ENCODE peak calls at places on chromosome 2, in seven cellular contexts. One of them, this sample, is unnamed.

GRCh38 chr2:169393068-169393590 is 30.8 kb upstream of the LRP2 start:
- DNase-seq in IMR-90: no peak
- DNase-seq in GM10248: peak
- DNase-seq in right atrium auricular region: no peak
- DNase-seq in A549: no peak
- DNase-seq in tibial nerve: no peak
- DNase-seq in Peyer's patch: no peak
- DNase-seq in this sample: no peak

GRCh38 chr2:100786297-100786658 is 33.7 kb upstream of the NPAS2 start:
- DNase-seq in IMR-90: peak
- DNase-seq in GM10248: no peak
- DNase-seq in right atrium auricular region: no peak
- DNase-seq in A549: peak
- DNase-seq in tibial nerve: no peak
- DNase-seq in Peyer's patch: no peak
- DNase-seq in this sample: peak

GRCh38 chr2:114001936-114002335 is 112.0 kb downstream of the ACTR3 start:
- DNase-seq in IMR-90: no peak
- DNase-seq in GM10248: no peak
- DNase-seq in right atrium auricular region: no peak
- DNase-seq in A549: no peak
- DNase-seq in tibial nerve: no peak
- DNase-seq in Peyer's patch: no peak
- DNase-seq in this sample: no peak

GRCh38 chr2:65724341-65724740 is 291.9 kb upstream of the SPRED2 start:
- DNase-seq in IMR-90: no peak
- DNase-seq in GM10248: no peak
- DNase-seq in right atrium auricular region: no peak
- DNase-seq in A549: no peak
- DNase-seq in tibial nerve: no peak
- DNase-seq in Peyer's patch: no peak
- DNase-seq in this sample: no peak

GRCh38 chr2:44247924-44248323 is 27.4 kb upstream of the SLC3A1 start:
- DNase-seq in IMR-90: no peak
- DNase-seq in GM10248: no peak
- DNase-seq in right atrium auricular region: no peak
- DNase-seq in A549: no peak
- DNase-seq in tibial nerve: no peak
- DNase-seq in Peyer's patch: no peak
- DNase-seq in this sample: peak

GRCh38 chr2:239774142-239774462 is 251.0 kb downstream of the NDUFA10 start:
- DNase-seq in IMR-90: no peak
- DNase-seq in GM10248: no peak
- DNase-seq in right atrium auricular region: no peak
- DNase-seq in A549: no peak
- DNase-seq in tibial nerve: no peak
- DNase-seq in Peyer's patch: no peak
- DNase-seq in this sample: no peak

GRCh38 chr2:78839259-78839658 is 186.2 kb upstream of the REG3G start:
- DNase-seq in IMR-90: no peak
- DNase-seq in GM10248: no peak
- DNase-seq in right atrium auricular region: no peak
- DNase-seq in A549: no peak
- DNase-seq in tibial nerve: no peak
- DNase-seq in Peyer's patch: no peak
- DNase-seq in this sample: no peak

GRCh38 chr2:199469514-199470360 is 12.0 kb upstream of the SATB2 start:
- DNase-seq in IMR-90: no peak
- DNase-seq in GM10248: no peak
- DNase-seq in right atrium auricular region: no peak
- DNase-seq in A549: no peak
- DNase-seq in tibial nerve: no peak
- DNase-seq in Peyer's patch: no peak
- DNase-seq in this sample: no peak

GRCh38 chr2:71609958-71610357 is 156.6 kb downstream of the DYSF start:
- DNase-seq in IMR-90: peak
- DNase-seq in GM10248: no peak
- DNase-seq in right atrium auricular region: no peak
- DNase-seq in A549: peak
- DNase-seq in tibial nerve: no peak
- DNase-seq in Peyer's patch: no peak
- DNase-seq in this sample: no peak

GRCh38 chr2:160141419-160141818 is 58.7 kb downstream of the ITGB6 start:
- DNase-seq in IMR-90: no peak
- DNase-seq in GM10248: no peak
- DNase-seq in right atrium auricular region: no peak
- DNase-seq in A549: no peak
- DNase-seq in tibial nerve: no peak
- DNase-seq in Peyer's patch: no peak
- DNase-seq in this sample: no peak

GRCh38 chr2:21118302-21118920 is 5.4 kb upstream of the TDRD15 start:
- DNase-seq in IMR-90: peak
- DNase-seq in GM10248: peak
- DNase-seq in right atrium auricular region: no peak
- DNase-seq in A549: peak
- DNase-seq in tibial nerve: peak
- DNase-seq in Peyer's patch: no peak
- DNase-seq in this sample: no peak

GRCh38 chr2:202831241-202831997 is 40.1 kb downstream of the ICA1L start:
- DNase-seq in IMR-90: peak
- DNase-seq in GM10248: peak
- DNase-seq in right atrium auricular region: no peak
- DNase-seq in A549: peak
- DNase-seq in tibial nerve: peak
- DNase-seq in Peyer's patch: no peak
- DNase-seq in this sample: peak

GRCh38 chr2:18701981-18702380 is 112.6 kb upstream of the NT5C1B start:
- DNase-seq in IMR-90: peak
- DNase-seq in GM10248: no peak
- DNase-seq in right atrium auricular region: no peak
- DNase-seq in A549: peak
- DNase-seq in tibial nerve: no peak
- DNase-seq in Peyer's patch: no peak
- DNase-seq in this sample: no peak

GRCh38 chr2:69164379-69164778 is 151.4 kb downstream of the ANTXR1 start:
- DNase-seq in IMR-90: peak
- DNase-seq in GM10248: no peak
- DNase-seq in right atrium auricular region: no peak
- DNase-seq in A549: no peak
- DNase-seq in tibial nerve: no peak
- DNase-seq in Peyer's patch: no peak
- DNase-seq in this sample: no peak

GRCh38 chr2:63053889-63054725 is 3.5 kb downstream of the OTX1 start:
- DNase-seq in IMR-90: no peak
- DNase-seq in GM10248: peak
- DNase-seq in right atrium auricular region: no peak
- DNase-seq in A549: no peak
- DNase-seq in tibial nerve: no peak
- DNase-seq in Peyer's patch: no peak
- DNase-seq in this sample: no peak
- TF ChIP-seq CTCF in IMR-90: peak
- TF ChIP-seq CTCF in GM10248: peak
- TF ChIP-seq CTCF in right atrium auricular region: no peak
- TF ChIP-seq CTCF in A549: no peak
- TF ChIP-seq CTCF in tibial nerve: no peak
- TF ChIP-seq CTCF in Peyer's patch: no peak
- TF ChIP-seq CTCF in this sample: no peak

GRCh38 chr2:227378371-227378782 is 729 bp downstream of the TM4SF20 start:
- DNase-seq in IMR-90: peak
- DNase-seq in GM10248: no peak
- DNase-seq in right atrium auricular region: no peak
- DNase-seq in A549: peak
- DNase-seq in tibial nerve: no peak
- DNase-seq in Peyer's patch: no peak
- DNase-seq in this sample: no peak

GRCh38 chr2:227383687-227384086 is 4.1 kb downstream of the SCYGR1 start:
- DNase-seq in IMR-90: no peak
- DNase-seq in GM10248: no peak
- DNase-seq in right atrium auricular region: no peak
- DNase-seq in A549: no peak
- DNase-seq in tibial nerve: no peak
- DNase-seq in Peyer's patch: no peak
- DNase-seq in this sample: no peak

GRCh38 chr2:227376911-227377396 is 2.2 kb downstream of the TM4SF20 start:
- DNase-seq in IMR-90: peak
- DNase-seq in GM10248: no peak
- DNase-seq in right atrium auricular region: no peak
- DNase-seq in A549: no peak
- DNase-seq in tibial nerve: no peak
- DNase-seq in Peyer's patch: no peak
- DNase-seq in this sample: no peak

GRCh38 chr2:227377461-227378351 is 1.4 kb downstream of the TM4SF20 start:
- DNase-seq in IMR-90: no peak
- DNase-seq in GM10248: no peak
- DNase-seq in right atrium auricular region: no peak
- DNase-seq in A549: no peak
- DNase-seq in tibial nerve: no peak
- DNase-seq in Peyer's patch: no peak
- DNase-seq in this sample: no peak

GRCh38 chr2:227379095-227379494 is at the start of gene TM4SF20:
- DNase-seq in IMR-90: no peak
- DNase-seq in GM10248: no peak
- DNase-seq in right atrium auricular region: no peak
- DNase-seq in A549: no peak
- DNase-seq in tibial nerve: no peak
- DNase-seq in Peyer's patch: no peak
- DNase-seq in this sample: no peak
- TF ChIP-seq CTCF in IMR-90: no peak
- TF ChIP-seq CTCF in GM10248: no peak
- TF ChIP-seq CTCF in right atrium auricular region: no peak
- TF ChIP-seq CTCF in A549: no peak
- TF ChIP-seq CTCF in tibial nerve: no peak
- TF ChIP-seq CTCF in Peyer's patch: no peak
- TF ChIP-seq CTCF in this sample: no peak

DNA sequence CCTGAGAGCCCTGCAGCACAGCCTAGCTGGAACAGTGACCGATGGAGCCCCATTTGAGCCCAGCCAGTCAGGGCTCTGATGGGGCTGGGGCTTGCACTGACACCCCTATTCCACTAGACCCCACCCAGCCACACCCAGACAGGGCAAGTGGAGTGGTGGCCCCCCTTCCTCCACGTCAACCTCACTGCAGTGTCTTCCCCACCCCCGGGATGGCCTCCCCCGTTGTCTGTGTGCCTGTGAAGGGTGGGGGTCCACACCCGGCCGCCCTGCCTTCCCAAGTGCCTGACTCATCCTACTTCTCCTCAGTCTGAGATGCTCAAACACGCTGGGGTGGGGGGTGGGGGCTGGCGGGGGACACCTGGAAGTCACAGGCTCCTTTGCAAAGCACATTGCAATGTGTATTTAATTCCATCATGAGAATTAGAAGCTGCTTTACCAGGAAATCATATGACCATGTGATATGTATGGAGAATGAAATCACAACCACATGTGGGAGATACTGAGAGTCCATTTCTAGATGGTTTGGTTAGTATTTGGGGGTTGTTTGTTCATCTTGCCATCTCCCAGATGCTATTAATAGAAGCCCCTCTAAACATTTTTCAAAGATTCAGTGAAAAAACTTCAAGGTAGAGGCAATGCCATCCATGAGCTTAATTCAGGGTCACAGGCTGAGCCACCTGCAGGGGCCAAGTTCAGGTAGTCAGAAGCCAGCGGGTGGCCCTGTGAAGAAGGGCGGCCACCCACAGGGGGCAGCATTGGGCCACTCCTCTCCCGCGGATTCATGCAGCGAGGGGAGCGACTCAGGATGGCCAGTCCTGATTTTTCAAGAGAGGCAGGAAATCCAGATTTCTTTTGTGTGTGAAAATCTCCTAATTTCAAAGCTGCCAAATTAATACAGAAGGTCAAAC is 22.7 kb upstream of the GMPPA start:
- DNase-seq in IMR-90: peak
- DNase-seq in GM10248: peak
- DNase-seq in right atrium auricular region: peak
- DNase-seq in A549: peak
- DNase-seq in tibial nerve: peak
- DNase-seq in Peyer's patch: peak
- DNase-seq in this sample: peak
- TF ChIP-seq CTCF in IMR-90: peak
- TF ChIP-seq CTCF in GM10248: peak
- TF ChIP-seq CTCF in right atrium auricular region: peak
- TF ChIP-seq CTCF in A549: peak
- TF ChIP-seq CTCF in tibial nerve: peak
- TF ChIP-seq CTCF in Peyer's patch: peak
- TF ChIP-seq CTCF in this sample: peak

GRCh38 chr2:177799531-177799930 is 273.0 kb downstream of the PDE11A start:
- DNase-seq in IMR-90: peak
- DNase-seq in GM10248: no peak
- DNase-seq in right atrium auricular region: no peak
- DNase-seq in A549: no peak
- DNase-seq in tibial nerve: peak
- DNase-seq in Peyer's patch: no peak
- DNase-seq in this sample: peak
- TF ChIP-seq CTCF in IMR-90: peak
- TF ChIP-seq CTCF in GM10248: peak
- TF ChIP-seq CTCF in right atrium auricular region: peak
- TF ChIP-seq CTCF in A549: peak
- TF ChIP-seq CTCF in tibial nerve: peak
- TF ChIP-seq CTCF in Peyer's patch: peak
- TF ChIP-seq CTCF in this sample: no peak

DNA sequence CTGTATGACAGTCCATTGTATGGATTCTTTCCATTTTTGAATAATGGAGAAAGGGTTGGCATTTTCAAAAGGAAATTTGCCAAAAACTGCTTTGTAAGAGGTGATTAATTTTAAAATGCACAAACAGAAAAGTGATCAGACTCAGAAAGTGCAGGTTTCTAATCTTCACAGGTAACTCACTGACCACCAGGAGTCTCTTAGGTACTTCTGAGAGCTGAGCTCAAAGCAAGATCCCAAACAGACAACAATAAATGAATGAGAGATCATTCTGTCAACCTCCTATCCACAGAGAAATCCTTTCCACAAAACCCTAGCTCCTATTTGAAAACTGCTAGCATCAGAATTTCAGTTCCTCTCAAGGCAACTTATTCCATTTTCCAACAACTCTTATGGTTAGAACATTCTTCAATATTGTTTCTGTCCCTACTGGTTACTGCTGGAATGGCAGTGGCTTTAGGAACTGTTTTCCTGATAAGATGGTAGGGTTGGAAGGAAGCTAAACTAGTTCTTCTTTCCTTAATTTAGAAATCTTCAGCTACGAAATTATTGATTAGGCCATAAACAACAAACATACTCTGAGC is 20.6 kb upstream of the HAAO start:
- DNase-seq in IMR-90: peak
- DNase-seq in GM10248: no peak
- DNase-seq in right atrium auricular region: no peak
- DNase-seq in A549: peak
- DNase-seq in tibial nerve: peak
- DNase-seq in Peyer's patch: no peak
- DNase-seq in this sample: no peak
- TF ChIP-seq CTCF in IMR-90: peak
- TF ChIP-seq CTCF in GM10248: no peak
- TF ChIP-seq CTCF in right atrium auricular region: peak
- TF ChIP-seq CTCF in A549: peak
- TF ChIP-seq CTCF in tibial nerve: peak
- TF ChIP-seq CTCF in Peyer's patch: peak
- TF ChIP-seq CTCF in this sample: peak

This sample was measured in Calu3.